ENCODE peak calls at places on chromosome 14, in eight cellular contexts. K is lower lobe of right lung, N is uterus, T is colonic mucosa, Q is RWPE2, Y is WERI-Rb-1, U is transverse colon, P is cardiac muscle cell. V is an unnamed sample.

GRCh38 chr14:90780519-90780918 is 35.7 kb downstream of the TTC7B start:
- DNase-seq in K (no peak), N (no peak), T (no peak), Q (peak; percentile 62), Y (no peak), U (no peak), P (no peak), V (no peak)

GRCh38 chr14:104788533-104788818 is 7.1 kb downstream of the AKT1 start:
- DNase-seq in K (no peak), N (no peak), T (no peak), Q (no peak), Y (no peak), U (no peak), P (no peak), V (peak; percentile 48)

GRCh38 chr14:100621806-100622205 is 34.6 kb upstream of the BEGAIN start:
- DNase-seq in K (peak; percentile 31), N (no peak), T (peak; percentile 21), Q (peak; percentile 71), Y (no peak), U (peak; percentile 8), P (no peak), V (peak; percentile 26)

GRCh38 chr14:24535737-24536136 is 27.7 kb upstream of the CMA1 start:
- DNase-seq in K (no peak), N (no peak), T (no peak), Q (no peak), Y (no peak), U (no peak), P (no peak), V (no peak)

GRCh38 chr14:29584992-29585391 is 342.7 kb downstream of the PRKD1 start:
- DNase-seq in K (peak; percentile 60), N (no peak), T (no peak), Q (no peak), Y (no peak), U (peak; percentile 8), P (peak; percentile 83), V (peak; percentile 59)

GRCh38 chr14:74542056-74542685 is 48.6 kb downstream of the ISCA2 start:
- DNase-seq in K (no peak), N (no peak), T (no peak), Q (no peak), Y (no peak), U (no peak), P (no peak), V (no peak)

GRCh38 chr14:69845787-69846186 is 33.4 kb upstream of the SMOC1 start:
- DNase-seq in K (no peak), N (no peak), T (no peak), Q (no peak), Y (no peak), U (no peak), P (no peak), V (no peak)

GRCh38 chr14:43532825-43533416 is 974.2 kb downstream of the FSCB start:
- DNase-seq in K (no peak), N (no peak), T (no peak), Q (no peak), Y (no peak), U (no peak), P (no peak), V (no peak)

GRCh38 chr14:74089251-74090020 is 4.7 kb downstream of the LIN52 start:
- DNase-seq in K (no peak), N (no peak), T (no peak), Q (no peak), Y (no peak), U (no peak), P (no peak), V (no peak)

GRCh38 chr14:30223385-30223785 is 295.7 kb upstream of the PRKD1 start:
- DNase-seq in K (peak; percentile 57), N (peak; percentile 58), T (peak; percentile 39), Q (peak; percentile 92), Y (no peak), U (peak; percentile 11), P (no peak), V (peak; percentile 58)

GRCh38 chr14:23183076-23183475 is 384 bp downstream of the SLC7A8 start:
- DNase-seq in K (no peak), N (no peak), T (no peak), Q (no peak), Y (no peak), U (no peak), P (no peak), V (no peak)

GRCh38 chr14:98893675-98894074 is 378.3 kb downstream of the BCL11B start:
- DNase-seq in K (no peak), N (no peak), T (no peak), Q (peak; percentile 52), Y (no peak), U (no peak), P (no peak), V (no peak)

GRCh38 chr14:68014771-68015170 is 195.2 kb downstream of the RAD51B start:
- DNase-seq in K (no peak), N (no peak), T (no peak), Q (no peak), Y (no peak), U (no peak), P (no peak), V (no peak)

GRCh38 chr14:73762375-73762822 is 48.2 kb upstream of the PNMA1 start:
- DNase-seq in K (no peak), N (no peak), T (peak; percentile 62), Q (no peak), Y (no peak), U (peak; percentile 70), P (no peak), V (no peak)

GRCh38 chr14:24392327-24393098 is 6.3 kb upstream of the NYNRIN start:
- DNase-seq in K (no peak), N (no peak), T (peak; percentile 34), Q (no peak), Y (no peak), U (no peak), P (no peak), V (no peak)

DNA sequence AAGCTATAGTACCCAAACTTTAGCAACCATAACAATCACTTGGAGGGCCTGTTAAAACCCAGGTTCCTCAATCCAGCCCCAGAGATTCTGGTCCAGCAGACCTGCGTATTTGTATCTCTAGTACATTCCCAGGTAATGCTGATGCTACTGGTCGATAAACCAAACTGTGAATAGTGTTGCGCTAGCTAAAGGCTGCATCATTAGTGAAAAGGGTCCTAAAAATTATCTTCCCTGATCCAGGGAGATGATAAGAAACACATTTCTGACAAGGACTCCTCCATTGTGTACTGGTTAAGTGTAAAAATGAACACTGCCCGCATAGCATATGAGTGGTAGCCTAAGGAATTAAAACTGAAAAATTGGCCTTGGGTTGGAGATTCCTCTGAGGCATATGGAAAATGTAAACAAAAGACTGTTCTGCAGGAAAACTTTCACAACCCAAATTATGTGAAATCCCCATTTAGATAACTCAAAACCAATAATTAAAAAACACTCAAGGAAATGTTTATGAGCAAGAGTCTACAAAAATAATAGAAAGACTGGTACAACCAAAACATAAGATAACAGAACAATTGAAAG is 322.7 kb downstream of the CEP128 start:
- DNase-seq in K (no peak), N (no peak), T (no peak), Q (no peak), Y (no peak), U (no peak), P (no peak), V (no peak)
- H3K27ac ChIP-seq in K (no peak overlapping the region), N (no peak overlapping the region), T (no peak overlapping the region), Q (no peak overlapping the region), Y (no peak overlapping the region), U (no peak overlapping the region), P (no peak overlapping the region), V (no peak overlapping the region)

GRCh38 chr14:105854600-105855245 is 328.3 kb downstream of the TMEM121 start:
- DNase-seq in K (peak; percentile 39), N (no peak), T (peak; percentile 8), Q (peak; percentile 58), Y (no peak), U (peak; percentile 5), P (no peak), V (no peak)

GRCh38 chr14:105855246-105855892 is 329.0 kb downstream of the TMEM121 start:
- DNase-seq in K (peak; percentile 37), N (no peak), T (no peak), Q (peak; percentile 69), Y (no peak), U (no peak), P (no peak), V (peak; percentile 75)

GRCh38 chr14:105856676-105857222 is 330.4 kb downstream of the TMEM121 start:
- DNase-seq in K (no peak), N (peak; percentile 7), T (peak; percentile 14), Q (peak; percentile 52), Y (no peak), U (peak; percentile 4), P (no peak), V (no peak)

GRCh38 chr14:105857223-105857815 is 330.9 kb downstream of the TMEM121 start:
- DNase-seq in K (peak; percentile 41), N (no peak), T (no peak), Q (peak; percentile 42), Y (no peak), U (peak; percentile 5), P (no peak), V (peak; percentile 27)

GRCh38 chr14:105855893-105856675 is 329.7 kb downstream of the TMEM121 start:
- DNase-seq in K (no peak), N (peak; percentile 2), T (peak; percentile 11), Q (peak; percentile 61), Y (no peak), U (peak; percentile 7), P (no peak), V (peak; percentile 30)
- H3K27me3 ChIP-seq in K (peaks cover 3% of the 10 kb centered on the region), N (no peaks in the 10 kb centered on the region), T (no peaks in the 10 kb centered on the region), Q (no peaks in the 10 kb centered on the region), Y (peaks cover 67% of the 10 kb centered on the region), U (no peaks in the 10 kb centered on the region), P (no peaks in the 10 kb centered on the region), V (peaks cover 10% of the 10 kb centered on the region)

DNA sequence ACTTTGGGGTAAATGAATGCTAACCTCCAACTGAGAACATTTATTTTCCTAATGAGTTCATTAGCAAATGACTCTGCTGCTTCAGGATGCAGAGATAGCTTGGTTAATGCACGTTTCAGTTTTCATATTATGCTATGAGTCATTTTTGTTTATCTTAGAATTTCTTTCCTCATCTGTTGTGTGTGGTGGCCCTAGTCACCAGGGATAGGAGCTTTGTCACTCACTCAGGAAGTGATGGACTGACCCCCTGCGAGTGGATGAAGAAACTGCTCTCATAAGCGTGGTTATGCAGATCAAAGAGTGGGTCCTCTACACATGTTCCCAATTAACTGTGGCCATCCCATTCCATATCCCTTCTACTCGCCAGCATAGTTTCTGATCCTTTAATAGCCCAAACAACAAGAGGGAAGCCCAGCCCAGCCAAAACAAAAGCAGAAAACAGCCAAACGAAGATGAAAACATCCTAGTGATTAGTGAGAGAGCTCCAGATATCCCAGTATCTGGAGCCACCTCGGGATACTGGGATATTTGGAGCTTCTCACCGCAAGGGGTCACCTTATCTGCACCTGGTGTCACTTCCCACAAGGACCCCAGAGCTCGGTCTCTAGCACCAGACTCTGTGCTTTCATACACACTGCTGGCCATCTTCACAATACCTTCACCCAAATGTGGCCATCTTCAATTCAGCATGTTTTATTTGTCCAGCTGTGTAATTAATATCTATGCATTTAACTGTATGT is 8.6 kb downstream of the TC2N start:
- DNase-seq in K (no peak), N (no peak), T (no peak), Q (no peak), Y (no peak), U (no peak), P (no peak), V (no peak)
- TF ChIP-seq CTCF in K (no peak), N (no peak), T (no peak), Q (peak; percentile 50), Y (peak; percentile 37), U (no peak), P (no peak), V (no peak)

DNA sequence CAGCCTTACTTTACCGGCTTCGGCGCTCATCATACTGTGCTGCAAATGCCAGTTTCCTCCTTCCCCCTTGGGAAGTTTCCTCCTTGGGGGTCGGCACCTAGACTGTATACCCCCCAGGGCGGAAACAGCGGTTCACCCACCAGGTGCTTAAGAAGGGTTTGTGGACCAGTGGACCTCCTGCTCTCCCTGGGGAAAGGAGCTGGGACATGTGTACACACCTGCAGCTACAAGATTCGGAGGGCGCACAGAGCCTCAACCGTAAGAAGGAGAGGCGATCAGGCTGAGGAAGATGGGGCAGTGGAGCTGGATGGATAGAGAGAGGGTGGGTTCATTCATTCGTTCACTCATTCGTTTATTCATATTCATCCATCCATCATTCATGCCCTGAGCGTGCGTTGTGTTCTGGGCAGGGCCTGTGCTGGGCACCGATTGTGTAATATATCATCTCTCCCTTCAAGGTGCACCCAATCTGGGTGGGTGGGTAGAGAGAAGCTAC is 717 bp upstream of the ZNF839 start:
- DNase-seq in K (no peak), N (peak; percentile 39), T (peak; percentile 30), Q (no peak), Y (no peak), U (peak; percentile 21), P (no peak), V (no peak)
- H3K27ac ChIP-seq in K (peak overlapping the region; percentile 97), N (peak overlapping the region; percentile 96), T (peak overlapping the region; percentile 80), Q (peak overlapping the region; percentile 67), Y (peak overlapping the region; percentile 80), U (peak overlapping the region; percentile 97), P (peak overlapping the region; percentile 92), V (peak overlapping the region; percentile 94)

V was measured in left lung.